ENCODE peak calls at places on chromosomes 2 and 18, in eight cellular contexts. X is fibroblast of mammary gland, M is bronchial epithelial cell, A is AG09309, Q is right lobe of liver, S is cardiac muscle cell, H is stomach, J is transverse colon. T is an unnamed sample.
A peak's percentile ranks its signal among the peaks of the same experiment; 100 is the strongest.

GRCh38 chr2:196979976-196980375 is 53.5 kb upstream of the PGAP1 start:
- DNase-seq in X (no peak), M (no peak), A (no peak), Q (no peak), S (no peak), H (no peak), J (no peak), T (no peak)

GRCh38 chr2:174012347-174013309 is 47.5 kb upstream of the SP3 start:
- DNase-seq in X (peak; percentile 75), M (no peak), A (no peak), Q (no peak), S (no peak), H (peak; percentile 63), J (peak; percentile 66), T (no peak)

GRCh38 chr2:218320704-218321336 is 28.5 kb upstream of the TMBIM1 start:
- DNase-seq in X (no peak), M (peak; percentile 30), A (no peak), Q (no peak), S (no peak), H (no peak), J (no peak), T (no peak)

GRCh38 chr2:26363323-26363722 is 16.7 kb upstream of the ADGRF3 start:
- DNase-seq in X (peak; percentile 67), M (peak; percentile 45), A (no peak), Q (no peak), S (no peak), H (no peak), J (no peak), T (no peak)

GRCh38 chr2:162747974-162748373 is 90.6 kb downstream of the KCNH7 start:
- DNase-seq in X (no peak), M (no peak), A (no peak), Q (no peak), S (no peak), H (no peak), J (no peak), T (no peak)

GRCh38 chr2:43000242-43001054 is 208.1 kb upstream of the HAAO start:
- DNase-seq in X (no peak), M (peak; percentile 40), A (no peak), Q (peak; percentile 37), S (no peak), H (no peak), J (no peak), T (no peak)

GRCh38 chr18:23599809-23600208 is 13.5 kb upstream of the NPC1 start:
- DNase-seq in X (no peak), M (no peak), A (no peak), Q (no peak), S (no peak), H (no peak), J (no peak), T (no peak)

GRCh38 chr2:69026638-69027037 is 13.7 kb downstream of the ANTXR1 start:
- DNase-seq in X (no peak), M (no peak), A (no peak), Q (no peak), S (no peak), H (no peak), J (no peak), T (no peak)

GRCh38 chr2:191635333-191636234 is 42.4 kb upstream of the NABP1 start:
- DNase-seq in X (peak; percentile 66), M (no peak), A (peak; percentile 43), Q (no peak), S (no peak), H (no peak), J (no peak), T (peak; percentile 80)

DNA sequence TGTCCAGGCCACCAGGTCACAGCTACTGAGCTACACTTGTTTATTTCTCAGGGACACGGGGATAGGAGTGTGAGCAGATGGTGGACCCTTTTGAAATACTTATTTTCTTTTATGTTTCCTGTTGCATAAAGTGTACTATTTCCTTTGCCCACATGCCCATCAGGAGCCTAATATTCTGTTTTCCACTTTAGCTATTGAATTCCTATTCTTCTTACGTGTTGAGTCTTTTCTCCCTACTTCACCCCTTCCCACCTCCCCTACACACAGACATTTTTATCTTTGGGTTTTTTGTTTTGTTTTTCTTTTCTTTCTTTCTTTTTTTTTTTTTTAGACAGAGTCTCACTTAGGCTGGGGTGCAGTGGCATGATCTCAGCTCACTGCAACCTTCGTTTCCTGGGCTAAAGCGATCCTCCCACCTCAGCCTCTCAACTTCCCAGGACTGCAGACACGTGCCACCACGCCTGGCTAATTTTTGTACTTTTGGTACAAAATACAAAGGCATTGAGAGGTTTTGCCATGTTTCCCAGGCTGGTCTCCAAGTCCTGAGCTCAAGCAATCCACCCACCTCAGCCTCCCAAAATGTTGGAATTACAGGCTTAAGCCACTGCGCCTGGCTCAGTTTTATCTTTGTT is 5.2 kb upstream of the GPR55 start:
- DNase-seq in X (no peak), M (no peak), A (no peak), Q (no peak), S (no peak), H (no peak), J (no peak), T (no peak)
- H3K4me3 ChIP-seq in X (no peak overlapping the region), M (no peak overlapping the region), A (no peak overlapping the region), Q (no peak overlapping the region), S (no peak overlapping the region), H (no peak overlapping the region), J (no peak overlapping the region), T (no peak overlapping the region)

GRCh38 chr2:108929896-108930425 is 59.1 kb downstream of the EDAR start:
- DNase-seq in X (no peak), M (no peak), A (no peak), Q (no peak), S (no peak), H (no peak), J (no peak), T (no peak)

GRCh38 chr2:108928660-108929377 is 60.2 kb downstream of the EDAR start:
- DNase-seq in X (no peak), M (no peak), A (no peak), Q (no peak), S (no peak), H (no peak), J (no peak), T (no peak)

GRCh38 chr2:108927405-108927804 is 61.6 kb downstream of the EDAR start:
- DNase-seq in X (no peak), M (no peak), A (no peak), Q (no peak), S (no peak), H (no peak), J (no peak), T (no peak)

GRCh38 chr2:108926561-108927380 is 62.2 kb downstream of the EDAR start:
- DNase-seq in X (no peak), M (no peak), A (no peak), Q (no peak), S (no peak), H (no peak), J (no peak), T (no peak)

DNA sequence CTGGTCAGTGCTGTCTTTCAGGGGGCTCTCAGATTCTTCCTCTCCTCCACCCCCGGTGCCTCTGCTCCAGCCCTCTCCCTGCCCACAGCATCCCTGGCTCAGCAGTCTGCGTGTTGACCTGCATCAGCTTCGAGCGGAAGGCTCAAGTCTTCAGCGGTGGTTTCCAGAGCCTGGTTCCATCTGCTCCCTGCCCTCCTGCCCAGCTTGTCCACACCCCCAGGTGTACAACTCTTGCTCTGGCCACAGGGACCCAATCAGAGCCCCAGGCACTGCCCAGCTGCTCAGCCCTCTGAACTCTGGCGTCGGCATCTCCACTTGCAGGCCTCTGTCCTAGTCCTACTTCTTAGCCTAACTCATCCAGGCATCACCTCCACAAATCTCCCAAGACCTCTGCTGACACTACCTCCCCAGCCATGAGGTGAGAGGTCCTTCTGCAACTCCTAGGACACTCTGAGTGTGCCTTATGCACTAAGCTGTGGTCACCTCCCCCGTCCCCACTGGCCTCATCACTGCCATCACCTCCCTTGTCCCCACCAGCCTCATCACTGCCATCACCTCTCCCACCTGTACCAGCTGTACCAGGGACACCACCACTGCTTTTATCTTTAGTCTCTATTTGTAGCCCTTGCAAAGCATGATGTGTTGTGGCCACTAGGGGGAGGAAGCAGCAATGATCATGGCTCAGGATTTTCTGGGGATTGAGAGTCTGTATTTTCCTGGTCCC is 60.9 kb downstream of the EDAR start:
- DNase-seq in X (peak; percentile 58), M (peak; percentile 49), A (peak; percentile 8), Q (no peak), S (peak; percentile 73), H (peak; percentile 54), J (peak; percentile 55), T (no peak)
- TF ChIP-seq CTCF in X (peak; percentile 93), M (peak; percentile 75), A (peak; percentile 86), Q (peak; percentile 81), S (peak; percentile 95), H (peak; percentile 81), J (peak; percentile 75), T (peak; percentile 85)

DNA sequence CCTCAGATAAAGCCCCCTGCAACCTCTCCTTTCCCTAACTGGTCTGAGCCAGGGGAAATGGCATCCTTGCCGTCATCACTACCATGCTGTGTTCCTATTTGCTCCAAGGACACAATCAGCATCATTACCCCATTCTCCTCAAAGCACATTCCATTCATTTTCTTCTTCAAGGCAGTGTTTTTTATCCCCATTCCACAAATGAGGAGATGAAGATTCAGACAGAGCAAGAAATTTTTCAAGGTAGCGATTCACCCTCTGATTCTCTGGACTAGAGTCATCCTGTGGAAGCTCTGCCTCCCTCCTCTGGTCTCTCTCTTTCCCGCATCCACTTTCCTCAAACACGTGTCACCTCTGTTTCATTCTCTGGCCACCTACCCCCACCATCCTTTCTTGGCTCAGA is 297.8 kb downstream of the SOX11 start:
- DNase-seq in X (no peak), M (no peak), A (no peak), Q (no peak), S (no peak), H (no peak), J (no peak), T (no peak)
- H3K4me3 ChIP-seq in X (no peak overlapping the region), M (no peak overlapping the region), A (no peak overlapping the region), Q (no peak overlapping the region), S (no peak overlapping the region), H (no peak overlapping the region), J (no peak overlapping the region), T (no peak overlapping the region)

DNA sequence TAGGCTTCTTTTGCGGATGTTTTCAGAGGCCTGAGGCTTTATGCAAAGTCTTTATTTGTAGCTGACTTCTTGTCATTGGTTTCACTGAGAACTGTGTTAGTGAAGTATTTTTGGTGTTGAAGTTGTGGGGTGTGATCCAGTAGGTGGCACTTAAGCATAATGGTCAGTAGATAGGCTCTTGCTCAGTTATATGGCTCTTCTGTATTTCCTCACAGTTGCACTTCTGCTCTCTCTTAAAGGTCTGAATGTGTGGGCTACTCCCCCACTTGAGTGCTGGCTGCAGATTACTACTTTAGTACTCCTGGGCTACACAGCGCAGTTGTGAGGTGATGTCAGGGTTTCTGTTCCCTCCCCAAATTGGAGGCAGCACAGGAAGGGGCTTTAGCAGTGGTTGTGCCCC is 133.8 kb upstream of the SCN7A start:
- DNase-seq in X (no peak), M (no peak), A (no peak), Q (no peak), S (peak; percentile 9), H (no peak), J (no peak), T (no peak)
- TF ChIP-seq CTCF in X (no peak), M (no peak), A (no peak), Q (no peak), S (peak; percentile 9), H (no peak), J (no peak), T (no peak)

GRCh38 chr18:12598181-12598921 is 59.6 kb downstream of the SPIRE1 start:
- DNase-seq in X (peak; percentile 30), M (no peak), A (no peak), Q (no peak), S (peak; percentile 55), H (no peak), J (no peak), T (no peak)
- H3K4me3 ChIP-seq in X (no peak overlapping the region), M (no peak overlapping the region), A (no peak overlapping the region), Q (no peak overlapping the region), S (no peak overlapping the region), H (no peak overlapping the region), J (no peak overlapping the region), T (no peak overlapping the region)

T was measured in AG04449.